ENCODE peak calls at places on chromosomes 11 and 22, in nine cellular contexts. One of them, this sample, is unnamed.

GRCh38 chr11:6927030-6927617 is 898 bp downstream of the ZNF215 start:
- DNase-seq in glutamatergic neuron: no peak
- DNase-seq in bronchial epithelial cell: no peak
- DNase-seq in heart left ventricle: no peak
- DNase-seq in GM12865: peak
- DNase-seq in endothelial cell: no peak
- DNase-seq in Peyer's patch: peak
- DNase-seq in left ventricle myocardium inferior: no peak
- DNase-seq in breast epithelium: no peak
- DNase-seq in this sample: peak

GRCh38 chr11:75509201-75509600 is 16.5 kb downstream of the GDPD5 start:
- DNase-seq in glutamatergic neuron: no peak
- DNase-seq in bronchial epithelial cell: no peak
- DNase-seq in heart left ventricle: no peak
- DNase-seq in GM12865: no peak
- DNase-seq in endothelial cell: no peak
- DNase-seq in Peyer's patch: no peak
- DNase-seq in left ventricle myocardium inferior: no peak
- DNase-seq in breast epithelium: no peak
- DNase-seq in this sample: no peak

GRCh38 chr22:42780070-42780540 is 59.4 kb upstream of the A4GALT start:
- DNase-seq in glutamatergic neuron: no peak
- DNase-seq in bronchial epithelial cell: peak
- DNase-seq in heart left ventricle: peak
- DNase-seq in GM12865: peak
- DNase-seq in endothelial cell: peak
- DNase-seq in Peyer's patch: peak
- DNase-seq in left ventricle myocardium inferior: no peak
- DNase-seq in breast epithelium: no peak
- DNase-seq in this sample: peak

GRCh38 chr11:62542111-62542745 is 4.4 kb downstream of the AHNAK start:
- DNase-seq in glutamatergic neuron: no peak
- DNase-seq in bronchial epithelial cell: no peak
- DNase-seq in heart left ventricle: no peak
- DNase-seq in GM12865: no peak
- DNase-seq in endothelial cell: no peak
- DNase-seq in Peyer's patch: no peak
- DNase-seq in left ventricle myocardium inferior: no peak
- DNase-seq in breast epithelium: no peak
- DNase-seq in this sample: no peak

GRCh38 chr11:82899191-82899820 is 924 bp downstream of the PRCP start:
- DNase-seq in glutamatergic neuron: no peak
- DNase-seq in bronchial epithelial cell: no peak
- DNase-seq in heart left ventricle: no peak
- DNase-seq in GM12865: peak
- DNase-seq in endothelial cell: no peak
- DNase-seq in Peyer's patch: peak
- DNase-seq in left ventricle myocardium inferior: no peak
- DNase-seq in breast epithelium: no peak
- DNase-seq in this sample: no peak

GRCh38 chr11:2269601-2270321 is 627 bp downstream of the ASCL2 start:
- DNase-seq in glutamatergic neuron: peak
- DNase-seq in bronchial epithelial cell: peak
- DNase-seq in heart left ventricle: peak
- DNase-seq in GM12865: no peak
- DNase-seq in endothelial cell: peak
- DNase-seq in Peyer's patch: peak
- DNase-seq in left ventricle myocardium inferior: no peak
- DNase-seq in breast epithelium: peak
- DNase-seq in this sample: no peak

GRCh38 chr11:86790867-86791849 is 9.2 kb upstream of the PRSS23 start:
- DNase-seq in glutamatergic neuron: no peak
- DNase-seq in bronchial epithelial cell: no peak
- DNase-seq in heart left ventricle: no peak
- DNase-seq in GM12865: no peak
- DNase-seq in endothelial cell: no peak
- DNase-seq in Peyer's patch: no peak
- DNase-seq in left ventricle myocardium inferior: no peak
- DNase-seq in breast epithelium: no peak
- DNase-seq in this sample: no peak

GRCh38 chr11:15800121-15800800 is 556.1 kb downstream of the SOX6 start:
- DNase-seq in glutamatergic neuron: no peak
- DNase-seq in bronchial epithelial cell: peak
- DNase-seq in heart left ventricle: peak
- DNase-seq in GM12865: peak
- DNase-seq in endothelial cell: no peak
- DNase-seq in Peyer's patch: no peak
- DNase-seq in left ventricle myocardium inferior: peak
- DNase-seq in breast epithelium: no peak
- DNase-seq in this sample: no peak

GRCh38 chr11:44789466-44789865 is 62.7 kb downstream of the TSPAN18 start:
- DNase-seq in glutamatergic neuron: no peak
- DNase-seq in bronchial epithelial cell: no peak
- DNase-seq in heart left ventricle: no peak
- DNase-seq in GM12865: no peak
- DNase-seq in endothelial cell: no peak
- DNase-seq in Peyer's patch: no peak
- DNase-seq in left ventricle myocardium inferior: no peak
- DNase-seq in breast epithelium: no peak
- DNase-seq in this sample: no peak

GRCh38 chr11:44788536-44789227 is 61.9 kb downstream of the TSPAN18 start:
- DNase-seq in glutamatergic neuron: no peak
- DNase-seq in bronchial epithelial cell: no peak
- DNase-seq in heart left ventricle: no peak
- DNase-seq in GM12865: no peak
- DNase-seq in endothelial cell: peak
- DNase-seq in Peyer's patch: no peak
- DNase-seq in left ventricle myocardium inferior: no peak
- DNase-seq in breast epithelium: no peak
- DNase-seq in this sample: no peak

GRCh38 chr11:44785856-44786606 is 59.3 kb downstream of the TSPAN18 start:
- DNase-seq in glutamatergic neuron: no peak
- DNase-seq in bronchial epithelial cell: no peak
- DNase-seq in heart left ventricle: no peak
- DNase-seq in GM12865: no peak
- DNase-seq in endothelial cell: peak
- DNase-seq in Peyer's patch: no peak
- DNase-seq in left ventricle myocardium inferior: no peak
- DNase-seq in breast epithelium: no peak
- DNase-seq in this sample: no peak

GRCh38 chr11:44787070-44787469 is 60.3 kb downstream of the TSPAN18 start:
- DNase-seq in glutamatergic neuron: no peak
- DNase-seq in bronchial epithelial cell: no peak
- DNase-seq in heart left ventricle: no peak
- DNase-seq in GM12865: no peak
- DNase-seq in endothelial cell: no peak
- DNase-seq in Peyer's patch: no peak
- DNase-seq in left ventricle myocardium inferior: no peak
- DNase-seq in breast epithelium: no peak
- DNase-seq in this sample: no peak

DNA sequence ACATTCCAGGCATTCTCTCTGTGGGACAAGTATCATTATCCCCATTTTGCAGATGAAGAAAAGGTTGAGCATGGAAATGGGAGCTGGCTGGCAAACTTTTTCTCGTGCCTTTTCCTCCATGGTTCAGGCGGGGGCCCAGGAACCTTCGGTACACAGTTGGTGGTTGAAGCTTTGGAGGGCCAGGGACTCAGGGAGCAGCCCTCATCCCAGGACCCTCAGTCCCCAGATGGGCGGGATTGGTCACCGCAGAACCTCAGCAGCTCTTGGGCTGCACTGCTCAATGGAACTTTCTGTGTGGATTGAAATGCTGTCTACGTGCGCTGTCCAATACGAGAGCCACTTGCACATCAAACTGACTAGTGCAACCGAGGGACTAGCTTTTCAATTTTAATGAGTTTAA is 61.2 kb downstream of the TSPAN18 start:
- DNase-seq in glutamatergic neuron: no peak
- DNase-seq in bronchial epithelial cell: no peak
- DNase-seq in heart left ventricle: no peak
- DNase-seq in GM12865: no peak
- DNase-seq in endothelial cell: no peak
- DNase-seq in Peyer's patch: no peak
- DNase-seq in left ventricle myocardium inferior: no peak
- DNase-seq in breast epithelium: no peak
- DNase-seq in this sample: no peak
- TF ChIP-seq CTCF in glutamatergic neuron: no peak
- TF ChIP-seq CTCF in bronchial epithelial cell: no peak
- TF ChIP-seq CTCF in heart left ventricle: no peak
- TF ChIP-seq CTCF in GM12865: no peak
- TF ChIP-seq CTCF in endothelial cell: no peak
- TF ChIP-seq CTCF in Peyer's patch: no peak
- TF ChIP-seq CTCF in left ventricle myocardium inferior: no peak
- TF ChIP-seq CTCF in breast epithelium: no peak
- TF ChIP-seq CTCF in this sample: no peak

DNA sequence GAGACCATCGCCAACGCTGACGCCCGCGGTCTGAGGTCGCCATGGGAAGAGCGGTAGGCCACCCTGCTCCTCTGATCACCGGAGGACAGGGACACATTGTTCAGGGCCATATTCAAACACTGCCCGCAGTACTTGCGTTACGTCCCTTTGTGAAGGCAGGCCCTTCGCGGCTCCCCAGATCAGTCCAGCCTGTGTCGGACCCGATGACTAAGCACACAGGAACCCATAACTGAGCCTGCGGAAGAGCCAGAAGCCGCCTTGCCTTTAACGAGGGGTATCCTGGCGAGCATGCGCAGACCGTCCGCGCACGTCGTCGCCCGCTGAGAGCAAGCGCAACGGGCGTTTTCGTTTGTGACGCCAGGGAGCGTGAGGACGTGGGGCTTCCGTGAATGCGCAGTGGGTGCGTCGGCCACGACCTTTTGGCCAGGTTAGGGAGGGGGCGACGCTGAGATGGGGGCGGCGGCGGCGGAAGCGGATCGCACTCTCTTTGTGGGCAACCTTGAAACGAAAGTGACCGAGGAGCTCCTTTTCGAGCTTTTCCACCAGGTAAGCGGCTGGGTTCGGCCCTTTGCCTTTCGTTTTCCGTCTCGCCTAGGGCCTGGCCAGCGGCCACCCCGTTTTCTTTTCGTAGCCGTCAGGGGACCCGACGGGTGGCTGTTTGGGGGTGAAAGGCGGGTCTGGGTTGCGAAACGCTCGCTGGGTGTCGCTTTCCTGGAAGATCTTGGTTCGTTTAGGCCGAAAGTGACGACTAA is at the start of the genes C11orf71 and RBM7:
- DNase-seq in glutamatergic neuron: peak
- DNase-seq in bronchial epithelial cell: peak
- DNase-seq in heart left ventricle: peak
- DNase-seq in GM12865: peak
- DNase-seq in endothelial cell: peak
- DNase-seq in Peyer's patch: peak
- DNase-seq in left ventricle myocardium inferior: peak
- DNase-seq in breast epithelium: peak
- DNase-seq in this sample: peak
- TF ChIP-seq CTCF in glutamatergic neuron: no peak
- TF ChIP-seq CTCF in bronchial epithelial cell: no peak
- TF ChIP-seq CTCF in heart left ventricle: no peak
- TF ChIP-seq CTCF in GM12865: peak
- TF ChIP-seq CTCF in endothelial cell: no peak
- TF ChIP-seq CTCF in Peyer's patch: no peak
- TF ChIP-seq CTCF in left ventricle myocardium inferior: no peak
- TF ChIP-seq CTCF in breast epithelium: peak
- TF ChIP-seq CTCF in this sample: no peak

DNA sequence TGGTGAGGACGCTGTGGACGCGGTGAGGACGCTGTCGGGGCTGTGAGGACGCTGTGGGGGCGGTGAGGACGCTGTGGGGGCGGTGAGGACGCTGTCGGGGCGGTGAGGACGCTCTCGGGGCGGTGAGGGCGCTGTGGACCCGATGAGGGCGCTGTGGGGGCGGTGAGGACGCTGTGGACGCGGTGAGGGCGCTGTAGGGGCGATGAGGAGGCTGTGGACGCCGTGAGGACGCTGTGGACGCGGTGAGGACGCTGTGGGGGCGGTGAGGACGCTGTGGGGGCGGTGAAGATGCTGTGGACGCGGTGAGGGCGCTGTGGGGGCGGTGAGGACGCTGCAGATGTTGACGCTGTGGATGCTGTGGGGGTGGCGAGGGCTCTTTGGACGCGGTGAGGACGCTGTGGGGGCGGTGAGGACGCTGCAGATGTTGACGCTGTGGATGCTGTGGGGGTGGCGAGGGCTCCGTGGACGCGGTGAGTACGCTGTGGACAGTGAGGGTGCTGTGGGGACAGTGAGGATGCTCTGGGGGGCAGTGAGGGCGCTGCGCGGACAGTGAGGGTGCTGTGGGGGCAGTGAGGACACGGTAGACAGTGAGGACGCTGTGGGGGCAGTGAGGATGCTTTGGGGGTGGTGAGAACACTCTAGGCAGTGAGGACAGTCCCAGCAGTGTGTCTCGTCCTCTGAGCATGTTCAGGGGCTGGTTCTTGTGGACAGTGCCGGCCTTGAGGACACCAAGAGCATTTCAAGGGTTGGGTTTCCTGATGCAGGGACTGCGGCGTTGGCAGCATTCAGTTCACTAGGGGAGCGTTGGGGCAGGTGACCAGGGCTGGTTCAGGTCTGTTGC is 4.2 kb downstream of the GP1BB start:
- DNase-seq in glutamatergic neuron: no peak
- DNase-seq in bronchial epithelial cell: no peak
- DNase-seq in heart left ventricle: no peak
- DNase-seq in GM12865: no peak
- DNase-seq in endothelial cell: no peak
- DNase-seq in Peyer's patch: no peak
- DNase-seq in left ventricle myocardium inferior: no peak
- DNase-seq in breast epithelium: no peak
- DNase-seq in this sample: no peak
- TF ChIP-seq CTCF in glutamatergic neuron: no peak
- TF ChIP-seq CTCF in bronchial epithelial cell: no peak
- TF ChIP-seq CTCF in heart left ventricle: no peak
- TF ChIP-seq CTCF in GM12865: no peak
- TF ChIP-seq CTCF in endothelial cell: no peak
- TF ChIP-seq CTCF in Peyer's patch: no peak
- TF ChIP-seq CTCF in left ventricle myocardium inferior: no peak
- TF ChIP-seq CTCF in breast epithelium: no peak
- TF ChIP-seq CTCF in this sample: no peak

GRCh38 chr11:3926458-3927095 is 71.1 kb downstream of the STIM1 start:
- DNase-seq in glutamatergic neuron: no peak
- DNase-seq in bronchial epithelial cell: peak
- DNase-seq in heart left ventricle: no peak
- DNase-seq in GM12865: no peak
- DNase-seq in endothelial cell: no peak
- DNase-seq in Peyer's patch: no peak
- DNase-seq in left ventricle myocardium inferior: no peak
- DNase-seq in breast epithelium: no peak
- DNase-seq in this sample: no peak

GRCh38 chr11:3929232-3929631 is 73.8 kb downstream of the STIM1 start:
- DNase-seq in glutamatergic neuron: no peak
- DNase-seq in bronchial epithelial cell: no peak
- DNase-seq in heart left ventricle: no peak
- DNase-seq in GM12865: no peak
- DNase-seq in endothelial cell: no peak
- DNase-seq in Peyer's patch: no peak
- DNase-seq in left ventricle myocardium inferior: no peak
- DNase-seq in breast epithelium: no peak
- DNase-seq in this sample: no peak

GRCh38 chr11:3929689-3930088 is 74.2 kb downstream of the STIM1 start:
- DNase-seq in glutamatergic neuron: no peak
- DNase-seq in bronchial epithelial cell: no peak
- DNase-seq in heart left ventricle: peak
- DNase-seq in GM12865: no peak
- DNase-seq in endothelial cell: no peak
- DNase-seq in Peyer's patch: no peak
- DNase-seq in left ventricle myocardium inferior: no peak
- DNase-seq in breast epithelium: no peak
- DNase-seq in this sample: no peak

GRCh38 chr11:3925513-3925912 is 70.0 kb downstream of the STIM1 start:
- DNase-seq in glutamatergic neuron: no peak
- DNase-seq in bronchial epithelial cell: no peak
- DNase-seq in heart left ventricle: no peak
- DNase-seq in GM12865: no peak
- DNase-seq in endothelial cell: no peak
- DNase-seq in Peyer's patch: no peak
- DNase-seq in left ventricle myocardium inferior: no peak
- DNase-seq in breast epithelium: no peak
- DNase-seq in this sample: no peak

DNA sequence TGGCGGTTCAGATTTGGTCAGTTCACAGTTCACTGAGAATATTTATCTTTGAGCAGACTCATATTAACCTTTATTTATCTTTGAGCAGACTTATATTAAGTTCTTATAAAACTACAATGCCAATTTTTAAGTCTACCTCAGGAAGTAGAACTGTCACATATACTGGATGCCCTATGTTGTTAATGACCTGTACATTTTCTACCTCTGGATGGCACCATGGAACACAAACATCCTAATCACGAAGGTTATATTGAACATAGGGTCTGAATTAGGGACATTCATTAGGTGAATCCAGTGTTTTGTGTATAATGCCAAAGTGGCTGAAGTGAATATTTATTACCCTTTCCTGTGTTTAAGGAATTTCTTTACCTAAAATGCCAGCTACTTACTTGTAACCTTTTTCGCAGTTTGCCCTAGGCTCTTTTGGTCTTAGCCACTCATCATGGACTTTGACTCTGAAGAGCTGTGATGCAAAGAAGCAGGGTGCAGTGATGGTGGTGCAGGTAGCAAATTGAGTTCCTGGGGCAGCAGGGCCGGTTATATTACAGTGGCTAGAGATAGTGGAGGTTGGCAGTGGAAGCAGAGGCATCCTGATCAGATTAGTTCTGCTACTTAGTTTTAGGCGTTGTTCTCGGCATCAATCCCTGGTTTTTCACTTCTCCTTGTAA is 71.8 kb downstream of the STIM1 start:
- DNase-seq in glutamatergic neuron: no peak
- DNase-seq in bronchial epithelial cell: no peak
- DNase-seq in heart left ventricle: no peak
- DNase-seq in GM12865: no peak
- DNase-seq in endothelial cell: no peak
- DNase-seq in Peyer's patch: no peak
- DNase-seq in left ventricle myocardium inferior: no peak
- DNase-seq in breast epithelium: no peak
- DNase-seq in this sample: no peak
- TF ChIP-seq CTCF in glutamatergic neuron: no peak
- TF ChIP-seq CTCF in bronchial epithelial cell: no peak
- TF ChIP-seq CTCF in heart left ventricle: no peak
- TF ChIP-seq CTCF in GM12865: no peak
- TF ChIP-seq CTCF in endothelial cell: no peak
- TF ChIP-seq CTCF in Peyer's patch: no peak
- TF ChIP-seq CTCF in left ventricle myocardium inferior: no peak
- TF ChIP-seq CTCF in breast epithelium: no peak
- TF ChIP-seq CTCF in this sample: no peak